ENCODE peak calls at places on chromosomes 2 and 18, in seven cellular contexts. L is substantia nigra, F is A549, R is H1, D is HL-60, Z is right cardiac atrium, N is thyroid gland. E is an unnamed sample.

GRCh38 chr2:9975805-9976447 is 24.4 kb downstream of the GRHL1 start:
- DNase-seq in L (no peak), Z (no peak), D (no peak), N (no peak), R (no peak), F (peak; percentile 89), E (peak; percentile 84)

GRCh38 chr2:217316743-217317142 is 456.9 kb upstream of the TNP1 start:
- DNase-seq in D (peak; percentile 26), F (no peak), Z (no peak), N (no peak), L (no peak), R (no peak), E (no peak)

GRCh38 chr18:59725177-59725576 is 28.0 kb upstream of the CCBE1 start:
- DNase-seq in F (no peak), N (no peak), L (no peak), R (no peak), D (no peak), Z (no peak), E (no peak)

GRCh38 chr2:16622399-16622968 is 43.1 kb downstream of the CYRIA start:
- DNase-seq in Z (no peak), N (no peak), F (no peak), D (no peak), R (no peak), L (no peak), E (no peak)

GRCh38 chr2:152126664-152127063 is 27.8 kb upstream of the CACNB4 start:
- DNase-seq in R (no peak), L (no peak), F (peak; percentile 32), N (no peak), D (no peak), Z (no peak), E (no peak)

GRCh38 chr2:113277474-113278072 is 1.1 kb downstream of the PAX8 start:
- DNase-seq in L (no peak), R (no peak), N (no peak), D (no peak), F (no peak), Z (no peak), E (no peak)

GRCh38 chr2:121689356-121689755 is 40.1 kb upstream of the CLASP1 start:
- DNase-seq in Z (peak; percentile 60), R (no peak), D (no peak), N (peak; percentile 29), F (peak; percentile 57), L (no peak), E (no peak)

GRCh38 chr2:16128746-16129610 is 188.6 kb downstream of the MYCN start:
- DNase-seq in N (no peak), L (no peak), D (no peak), F (no peak), Z (no peak), R (peak; percentile 13), E (no peak)

GRCh38 chr2:168849610-168850009 is 40.6 kb downstream of the SPC25 start:
- DNase-seq in N (peak; percentile 79), L (no peak), Z (peak; percentile 66), D (no peak), F (peak; percentile 55), R (no peak), E (no peak)

GRCh38 chr2:109129921-109130725 is 1.1 kb downstream of the SH3RF3 start:
- DNase-seq in N (no peak), D (no peak), L (no peak), F (no peak), R (peak; percentile 53), Z (peak; percentile 69), E (no peak)

GRCh38 chr2:205613970-205614559 is 68.2 kb upstream of the NRP2 start:
- DNase-seq in Z (no peak), F (no peak), N (no peak), R (no peak), L (no peak), D (no peak), E (no peak)

GRCh38 chr2:119049968-119050657 is 108.1 kb downstream of the MARCO start:
- DNase-seq in N (no peak), Z (peak; percentile 51), R (peak; percentile 79), D (no peak), F (no peak), L (no peak), E (no peak)

GRCh38 chr18:58005885-58006523 is 38.0 kb upstream of the NEDD4L start:
- DNase-seq in Z (no peak), F (no peak), L (no peak), D (no peak), R (no peak), N (no peak), E (peak; percentile 80)

GRCh38 chr2:188986839-188987238 is 12.7 kb downstream of the COL3A1 start:
- DNase-seq in D (no peak), F (no peak), R (no peak), Z (no peak), L (no peak), N (no peak), E (no peak)

GRCh38 chr2:149652925-149653324 is 65.3 kb upstream of the MMADHC start:
- DNase-seq in N (no peak), R (no peak), Z (peak; percentile 83), F (no peak), D (no peak), L (no peak), E (no peak)

GRCh38 chr2:149653831-149654445 is 66.4 kb upstream of the MMADHC start:
- DNase-seq in R (no peak), F (no peak), N (no peak), D (no peak), L (no peak), Z (no peak), E (no peak)

GRCh38 chr2:149652520-149652919 is 64.9 kb upstream of the MMADHC start:
- DNase-seq in L (no peak), F (no peak), R (no peak), Z (no peak), D (no peak), N (no peak), E (no peak)

GRCh38 chr2:149650006-149650405 is 62.4 kb upstream of the MMADHC start:
- DNase-seq in Z (no peak), N (no peak), F (no peak), R (no peak), D (no peak), L (no peak), E (no peak)

DNA sequence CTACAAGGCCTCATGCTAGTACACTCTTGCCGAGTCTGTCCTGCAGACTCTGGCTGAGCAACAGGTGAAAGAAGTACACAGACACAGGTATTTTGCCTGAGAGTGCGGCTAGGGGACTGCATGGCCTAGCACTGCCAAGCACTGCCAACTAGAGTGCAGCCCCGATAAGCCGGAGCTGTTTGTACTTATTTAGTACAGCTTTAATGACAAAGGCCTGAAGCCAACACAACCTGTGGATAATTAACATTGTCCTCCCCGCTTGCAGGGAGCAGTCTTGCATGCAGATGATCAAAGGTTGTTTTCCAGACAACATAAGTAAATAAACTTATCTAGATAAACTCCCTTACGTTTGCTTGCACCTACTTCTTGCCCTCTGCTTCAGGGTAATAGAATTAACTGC is 63.7 kb upstream of the MMADHC start:
- DNase-seq in F (peak; percentile 47), L (no peak), N (no peak), Z (no peak), D (no peak), R (no peak), E (no peak)
- H3K27ac ChIP-seq in F (peak overlapping the region; percentile 30), L (no peak overlapping the region), N (no peak overlapping the region), Z (no peak overlapping the region), D (no peak overlapping the region), R (no peak overlapping the region), E (no peak overlapping the region)

DNA sequence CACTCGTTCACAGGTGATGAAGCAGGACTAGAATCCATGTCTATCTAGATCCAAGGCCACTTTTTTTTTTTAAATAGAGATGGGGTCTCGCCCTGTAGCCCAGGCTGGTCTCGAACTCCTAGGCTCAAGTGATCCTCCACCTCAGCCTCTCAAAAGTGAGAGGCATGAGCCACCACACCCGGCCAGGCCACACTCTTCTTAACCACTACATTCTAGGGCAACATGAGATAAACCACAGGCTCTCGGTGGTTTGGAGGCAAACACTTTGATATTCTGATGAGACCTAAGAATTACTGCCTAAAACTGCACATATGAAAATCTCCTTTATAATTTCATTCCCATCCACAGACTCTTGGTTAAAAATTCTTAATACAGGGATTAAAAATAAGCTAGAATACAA is 51.8 kb downstream of the USP34 start:
- DNase-seq in D (no peak), R (no peak), L (no peak), F (no peak), Z (no peak), N (no peak), E (no peak)
- H3K27ac ChIP-seq in D (no peak overlapping the region), R (no peak overlapping the region), L (no peak overlapping the region), F (peak overlapping the region; percentile 4), Z (no peak overlapping the region), N (no peak overlapping the region), E (no peak overlapping the region)

GRCh38 chr2:204264746-204265145 is 280.5 kb upstream of the PARD3B start:
- DNase-seq in D (no peak), F (no peak), R (no peak), L (no peak), Z (no peak), N (no peak), E (no peak)
- H3K27ac ChIP-seq in D (no peak overlapping the region), F (no peak overlapping the region), R (no peak overlapping the region), L (peak overlapping the region; percentile 81), Z (no peak overlapping the region), N (no peak overlapping the region), E (no peak overlapping the region)

DNA sequence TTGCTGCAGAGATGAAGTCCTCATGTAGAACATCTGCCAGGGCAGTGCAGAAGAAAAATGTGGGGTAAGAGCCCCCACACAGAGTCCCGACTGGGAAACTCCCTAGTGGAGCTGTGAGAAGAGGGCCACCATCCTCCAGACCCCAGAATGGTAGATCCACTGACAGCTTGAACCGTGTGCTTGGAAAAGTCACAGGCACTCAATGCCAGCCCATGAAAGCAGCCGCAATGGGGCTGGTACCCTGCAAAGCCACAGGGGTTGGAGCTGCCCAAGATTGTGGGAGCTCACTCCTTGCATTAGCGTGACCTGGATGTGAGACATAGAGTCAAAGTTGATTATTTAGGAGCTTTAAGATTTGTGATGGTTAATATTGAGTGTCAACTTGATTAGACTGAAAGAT is 197.8 kb downstream of the CCDC102B start:
- DNase-seq in R (no peak), L (no peak), Z (no peak), D (no peak), N (no peak), F (no peak), E (no peak)
- H3K27ac ChIP-seq in R (no peak overlapping the region), L (no peak overlapping the region), Z (no peak overlapping the region), D (no peak overlapping the region), N (no peak overlapping the region), F (no peak overlapping the region), E (no peak overlapping the region)

DNA sequence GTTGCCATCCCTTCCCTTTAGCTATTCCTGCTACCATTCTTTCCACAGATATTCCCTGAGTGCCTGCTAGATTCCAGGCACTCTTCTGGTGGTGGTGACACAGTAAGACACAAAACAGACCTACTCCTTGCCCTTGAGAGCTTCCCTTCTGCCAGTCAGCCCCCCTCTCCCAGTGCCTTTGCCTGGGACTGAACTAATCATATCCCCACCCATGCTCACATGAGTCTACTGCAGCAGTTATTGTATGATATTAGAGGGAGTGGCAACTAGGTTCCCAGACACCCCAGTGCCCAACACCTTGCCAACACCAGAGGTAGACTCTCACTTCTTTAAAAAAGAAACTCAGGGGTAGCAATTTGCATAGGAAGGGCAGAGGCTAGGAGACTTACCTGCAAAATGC is 7.2 kb upstream of the LBH start:
- DNase-seq in N (no peak), L (no peak), F (no peak), Z (no peak), D (no peak), R (no peak), E (no peak)
- H3K27ac ChIP-seq in N (no peak overlapping the region), L (no peak overlapping the region), F (no peak overlapping the region), Z (no peak overlapping the region), D (no peak overlapping the region), R (no peak overlapping the region), E (no peak overlapping the region)

E was measured in foreskin keratinocyte.